ENCODE peak calls at places on chromosome 4, in five cellular contexts. Z is AG10803, Q is mammary epithelial cell, J is NB4, D is AG04450. L is an unnamed sample.

GRCh38 chr4:39054497-39054896 is 7.5 kb upstream of the KLHL5 start:
- DNase-seq in Z (no peak), Q (no peak), J (no peak), D (no peak), L (no peak)

GRCh38 chr4:876780-877179 is 50.9 kb upstream of the CPLX1 start:
- DNase-seq in Z (no peak), Q (no peak), J (peak; percentile 44), D (no peak), L (no peak)

GRCh38 chr4:47647544-47647943 is 162.5 kb downstream of the ATP10D start:
- DNase-seq in Z (no peak), Q (no peak), J (no peak), D (no peak), L (no peak)

GRCh38 chr4:118941149-118941548 is 52.5 kb downstream of the SYNPO2 start:
- DNase-seq in Z (peak; percentile 44), Q (no peak), J (peak; percentile 56), D (no peak), L (peak; percentile 75)

GRCh38 chr4:189143255-189143654 is 797.4 kb upstream of the FRG1 start:
- DNase-seq in Z (no peak), Q (peak; percentile 100), J (no peak), D (no peak), L (peak; percentile 100)

GRCh38 chr4:176309772-176310171 is 10.0 kb upstream of the SPCS3 start:
- DNase-seq in Z (peak; percentile 17), Q (peak; percentile 23), J (no peak), D (no peak), L (no peak)

GRCh38 chr4:84497220-84497834 is 1.8 kb downstream of the NKX6-1 start:
- DNase-seq in Z (peak; percentile 8), Q (no peak), J (no peak), D (no peak), L (no peak)

GRCh38 chr4:146465628-146466027 is 56.1 kb downstream of the SLC10A7 start:
- DNase-seq in Z (peak; percentile 10), Q (no peak), J (no peak), D (no peak), L (no peak)

GRCh38 chr4:166400270-166400894 is 527.3 kb downstream of the TLL1 start:
- DNase-seq in Z (no peak), Q (no peak), J (no peak), D (no peak), L (no peak)

GRCh38 chr4:186258216-186258811 is 7.7 kb upstream of the F11 start:
- DNase-seq in Z (no peak), Q (no peak), J (peak; percentile 28), D (no peak), L (no peak)

GRCh38 chr4:70992354-70992753 is 1.1 kb upstream of the DCK start:
- DNase-seq in Z (no peak), Q (peak; percentile 22), J (peak; percentile 33), D (no peak), L (peak; percentile 42)

GRCh38 chr4:31375936-31376335 is 655.8 kb downstream of the PCDH7 start:
- DNase-seq in Z (no peak), Q (no peak), J (no peak), D (no peak), L (no peak)

GRCh38 chr4:1187182-1187581 is 14.8 kb upstream of the SPON2 start:
- DNase-seq in Z (no peak), Q (peak; percentile 9), J (peak; percentile 19), D (no peak), L (no peak)

GRCh38 chr4:95318044-95318443 is 230.7 kb downstream of the UNC5C start:
- DNase-seq in Z (no peak), Q (no peak), J (no peak), D (no peak), L (no peak)

GRCh38 chr4:52925531-52925968 is 63.4 kb downstream of the RASL11B start:
- DNase-seq in Z (no peak), Q (no peak), J (peak; percentile 76), D (no peak), L (peak; percentile 1)

GRCh38 chr4:2267320-2267811 is 5.5 kb upstream of the MXD4 start:
- DNase-seq in Z (no peak), Q (no peak), J (no peak), D (no peak), L (no peak)

GRCh38 chr4:72779256-72779655 is 210.2 kb upstream of the ADAMTS3 start:
- DNase-seq in Z (peak; percentile 63), Q (peak; percentile 33), J (no peak), D (no peak), L (peak; percentile 31)

GRCh38 chr4:120052840-120053239 is 13.8 kb downstream of the MAD2L1 start:
- DNase-seq in Z (peak; percentile 92), Q (peak; percentile 29), J (peak; percentile 32), D (peak; percentile 95), L (peak; percentile 99)

GRCh38 chr4:140137654-140138053 is 16.3 kb downstream of the MAML3 start:
- DNase-seq in Z (peak; percentile 2), Q (peak; percentile 23), J (no peak), D (no peak), L (no peak)

GRCh38 chr4:4680758-4681157 is 138.9 kb upstream of the STX18 start:
- DNase-seq in Z (no peak), Q (no peak), J (no peak), D (no peak), L (no peak)

GRCh38 chr4:101349346-101350064 is 2.2 kb upstream of the PPP3CA start:
- DNase-seq in Z (peak; percentile 30), Q (peak; percentile 82), J (no peak), D (no peak), L (peak; percentile 76)

GRCh38 chr4:6549890-6550620 is 24.9 kb upstream of the MAN2B2 start:
- DNase-seq in Z (no peak), Q (no peak), J (no peak), D (no peak), L (no peak)

GRCh38 chr4:25949166-25949748 is 35.2 kb downstream of the SMIM20 start:
- DNase-seq in Z (no peak), Q (no peak), J (no peak), D (no peak), L (no peak)

GRCh38 chr4:120765271-120765985 is 157.1 kb downstream of the PRDM5 start:
- DNase-seq in Z (no peak), Q (no peak), J (no peak), D (no peak), L (no peak)

GRCh38 chr4:78747328-78747946 is 28.7 kb upstream of the BMP2K start:
- DNase-seq in Z (peak; percentile 98), Q (no peak), J (no peak), D (peak; percentile 64), L (no peak)

GRCh38 chr4:10806993-10807645 is 122.6 kb upstream of the CLNK start:
- DNase-seq in Z (no peak), Q (no peak), J (no peak), D (no peak), L (no peak)

GRCh38 chr4:16758206-16758605 is 140.2 kb downstream of the LDB2 start:
- DNase-seq in Z (no peak), Q (no peak), J (no peak), D (no peak), L (no peak)

DNA sequence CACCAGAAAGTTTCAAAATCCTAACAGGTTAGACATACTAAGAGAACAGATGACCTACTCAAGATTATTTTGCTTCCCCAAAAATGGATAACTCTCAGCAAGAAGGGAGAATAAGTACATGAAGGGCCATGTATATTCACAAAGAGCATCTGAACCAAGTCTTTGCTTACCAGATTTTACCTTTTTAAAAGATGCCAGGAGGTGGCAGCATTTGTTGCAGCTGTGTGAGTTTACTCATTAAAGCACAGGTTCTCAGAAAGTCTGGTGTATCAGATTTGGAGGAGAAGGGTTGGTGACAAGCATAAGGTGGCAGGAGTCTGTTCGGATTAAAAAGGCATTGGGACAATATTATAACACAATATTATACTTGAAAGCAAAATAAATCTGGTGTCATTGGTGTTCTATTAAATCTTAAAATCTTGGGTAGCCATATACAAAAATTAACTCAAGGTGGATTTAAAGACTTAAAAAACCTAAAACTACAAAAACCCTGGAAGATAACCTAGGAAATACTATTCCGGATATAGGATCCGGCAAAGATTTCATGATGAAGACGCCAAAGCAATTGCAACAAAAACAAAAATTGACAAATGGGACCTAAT is 51.3 kb upstream of the NFKB1 start:
- DNase-seq in Z (peak; percentile 61), Q (peak; percentile 51), J (peak; percentile 67), D (peak; percentile 32), L (peak; percentile 72)
- TF ChIP-seq CTCF in Z (peak; percentile 68), Q (peak; percentile 75), J (peak; percentile 54), D (peak; percentile 69), L (peak; percentile 63)

DNA sequence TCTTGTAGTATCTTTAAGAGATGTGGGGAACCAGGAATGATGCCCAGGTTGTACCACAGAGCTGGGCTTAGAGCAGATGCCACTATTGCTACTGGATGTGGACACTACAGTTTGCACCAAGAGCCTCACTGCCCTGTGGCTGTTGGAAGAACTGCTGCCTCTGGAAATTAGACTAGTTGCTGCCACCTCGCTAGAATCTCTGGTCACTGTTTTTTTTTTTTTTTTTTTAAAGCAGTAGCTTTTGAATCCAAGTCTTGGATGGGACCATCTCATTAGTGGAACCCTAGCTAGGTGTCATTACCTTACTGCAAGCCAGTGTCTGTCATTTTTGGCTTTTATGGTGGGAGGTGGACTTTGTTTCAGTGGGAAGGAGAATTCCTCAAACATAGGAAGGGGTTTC is 105.5 kb downstream of the ARHGAP10 start:
- DNase-seq in Z (no peak), Q (no peak), J (no peak), D (no peak), L (peak; percentile 51)
- TF ChIP-seq CTCF in Z (peak; percentile 31), Q (peak; percentile 49), J (no peak), D (peak; percentile 18), L (peak; percentile 9)

DNA sequence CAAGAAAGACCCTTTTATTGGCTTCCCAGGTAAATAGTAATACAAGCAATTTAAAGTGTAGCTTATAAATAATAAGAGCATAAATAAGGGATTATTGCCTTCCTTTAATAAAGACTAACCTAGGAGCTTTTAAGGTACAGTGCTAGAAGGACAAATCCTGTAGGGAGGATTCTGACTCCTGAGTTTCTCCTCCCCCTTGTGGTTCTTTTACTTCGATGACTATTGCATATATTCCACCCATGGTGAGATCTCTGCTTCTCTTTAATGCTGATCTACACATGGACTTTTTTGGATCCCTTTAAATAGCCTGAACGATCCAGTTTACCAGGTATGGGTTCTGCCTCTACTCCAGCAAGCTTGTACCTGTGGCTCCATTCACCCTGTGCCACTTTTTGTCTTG is 2.5 kb downstream of the GALNT7 start:
- DNase-seq in Z (no peak), Q (peak; percentile 42), J (peak; percentile 61), D (no peak), L (peak; percentile 62)
- TF ChIP-seq CTCF in Z (peak; percentile 46), Q (peak; percentile 51), J (peak; percentile 3), D (peak; percentile 51), L (no peak)

GRCh38 chr4:150387983-150388382 is 194.0 kb upstream of the MAB21L2 start:
- DNase-seq in Z (no peak), Q (no peak), J (peak; percentile 36), D (no peak), L (no peak)

GRCh38 chr4:150381671-150382427 is 200.1 kb upstream of the MAB21L2 start:
- DNase-seq in Z (peak; percentile 23), Q (no peak), J (no peak), D (no peak), L (peak; percentile 10)

GRCh38 chr4:150389896-150390530 is 191.9 kb upstream of the MAB21L2 start:
- DNase-seq in Z (no peak), Q (no peak), J (no peak), D (no peak), L (no peak)

GRCh38 chr4:150384249-150384648 is 197.7 kb upstream of the MAB21L2 start:
- DNase-seq in Z (no peak), Q (no peak), J (no peak), D (no peak), L (no peak)

DNA sequence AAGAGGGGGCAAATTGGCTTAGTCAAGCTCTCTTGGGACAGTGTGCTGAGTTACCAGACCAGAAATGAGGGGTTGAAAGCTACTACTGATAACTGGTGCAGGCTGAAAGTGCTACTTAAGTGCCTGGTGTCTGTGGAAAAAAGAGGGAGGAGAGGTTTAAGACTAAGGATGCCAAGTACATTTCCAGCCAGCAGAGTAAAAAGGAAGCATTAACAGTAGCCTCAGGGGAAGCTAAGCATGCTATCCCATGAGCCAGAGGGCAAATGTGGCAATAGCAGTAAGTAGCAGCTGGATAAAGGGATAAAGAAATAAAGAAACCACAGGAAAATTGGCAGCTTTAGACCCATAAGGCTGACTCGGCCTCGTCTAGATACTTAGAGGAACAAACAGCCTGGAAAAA is 196.3 kb upstream of the MAB21L2 start:
- DNase-seq in Z (peak; percentile 95), Q (peak; percentile 60), J (peak; percentile 10), D (peak; percentile 73), L (peak; percentile 90)
- TF ChIP-seq CTCF in Z (peak; percentile 26), Q (no peak), J (no peak), D (no peak), L (no peak)